ENCODE peak calls at places on chromosomes 5 and 9, in five cellular contexts. R is OCI-LY7, Q is tibial nerve, I is testis, E is AG04450. O is an unnamed sample.

GRCh38 chr9:112860466-112860865 is 30.2 kb downstream of the SLC46A2 start:
- DNase-seq in Q (no peak), E (no peak), I (no peak), R (no peak), O (no peak)

GRCh38 chr9:16213781-16214515 is 656.5 kb downstream of the BNC2 start:
- DNase-seq in Q (peak), I (peak), E (peak), R (no peak), O (peak)

GRCh38 chr5:111676496-111676895 is 80.5 kb downstream of the NREP start:
- DNase-seq in I (no peak), R (no peak), E (no peak), Q (no peak), O (peak)

GRCh38 chr9:15244001-15244441 is 63.0 kb downstream of the TTC39B start:
- DNase-seq in I (no peak), E (peak), R (no peak), Q (no peak), O (peak)

GRCh38 chr9:104608336-104608735 is 2.9 kb upstream of the OR13C2 start:
- DNase-seq in Q (no peak), R (peak), I (no peak), E (no peak), O (no peak)

GRCh38 chr5:38381361-38381760 is 123.0 kb downstream of the EGFLAM start:
- DNase-seq in E (no peak), R (no peak), Q (no peak), I (no peak), O (no peak)

GRCh38 chr9:116101516-116101915 is 52.1 kb upstream of the PAPPA start:
- DNase-seq in R (no peak), I (no peak), Q (no peak), E (no peak), O (no peak)

GRCh38 chr5:112004867-112005532 is 248.0 kb upstream of the NREP start:
- DNase-seq in E (no peak), Q (no peak), I (no peak), R (no peak), O (peak)

GRCh38 chr5:150258126-150258525 is 31.4 kb downstream of the CAMK2A start:
- DNase-seq in E (no peak), Q (no peak), I (no peak), R (peak), O (no peak)

GRCh38 chr5:137858954-137859353 is 8.7 kb upstream of the MYOT start:
- DNase-seq in R (no peak), E (no peak), Q (no peak), I (no peak), O (no peak)

GRCh38 chr5:77952811-77953210 is 176.7 kb upstream of the TBCA start:
- DNase-seq in Q (no peak), R (no peak), E (no peak), I (no peak), O (no peak)

GRCh38 chr5:82312373-82312856 is 34.3 kb upstream of the RPS23 start:
- DNase-seq in R (peak), Q (peak), I (peak), E (peak), O (peak)

GRCh38 chr5:8102714-8103113 is 233.8 kb downstream of the MTRR start:
- DNase-seq in R (no peak), Q (no peak), E (no peak), I (no peak), O (no peak)

GRCh38 chr5:81207009-81207408 is 26.1 kb upstream of the CKMT2 start:
- DNase-seq in Q (no peak), E (no peak), R (peak), I (no peak), O (no peak)

GRCh38 chr5:143395638-143396352 is 7.7 kb downstream of the NR3C1 start:
- DNase-seq in Q (no peak), R (peak), I (no peak), E (no peak), O (no peak)

GRCh38 chr9:1972672-1973071 is 42.5 kb upstream of the SMARCA2 start:
- DNase-seq in Q (no peak), I (no peak), E (no peak), R (no peak), O (no peak)

GRCh38 chr9:124251605-124252366 is 6.0 kb upstream of the NEK6 start:
- DNase-seq in R (no peak), E (no peak), Q (no peak), I (peak), O (no peak)

GRCh38 chr5:71757590-71758543 is 38.8 kb downstream of the CARTPT start:
- DNase-seq in E (peak), R (peak), I (peak), Q (peak), O (peak)

GRCh38 chr5:172717481-172718195 is 53.4 kb downstream of the DUSP1 start:
- DNase-seq in I (no peak), E (no peak), R (no peak), Q (no peak), O (no peak)

GRCh38 chr5:126369995-126370731 is 53.0 kb upstream of the GRAMD2B start:
- DNase-seq in R (no peak), E (no peak), I (no peak), Q (no peak), O (no peak)

GRCh38 chr9:79817469-79818004 is 245.8 kb downstream of the TLE4 start:
- DNase-seq in Q (peak), R (no peak), E (no peak), I (no peak), O (no peak)

GRCh38 chr5:172874647-172875371 is 40.8 kb downstream of the ERGIC1 start:
- DNase-seq in Q (no peak), E (no peak), R (no peak), I (no peak), O (no peak)

GRCh38 chr5:137300411-137301240 is 198.5 kb downstream of the SPOCK1 start:
- DNase-seq in R (no peak), E (no peak), Q (no peak), I (no peak), O (peak)

GRCh38 chr5:118146824-118147223 is 841.5 kb downstream of the DTWD2 start:
- DNase-seq in I (no peak), Q (no peak), R (no peak), E (no peak), O (no peak)

GRCh38 chr5:96572864-96573512 is 89.2 kb upstream of the CAST start:
- DNase-seq in R (no peak), E (peak), Q (no peak), I (no peak), O (peak)

GRCh38 chr9:2791246-2791645 is 52.6 kb downstream of the PUM3 start:
- DNase-seq in I (no peak), R (no peak), Q (no peak), E (no peak), O (no peak)

GRCh38 chr5:88203977-88204735 is 64.5 kb downstream of the TMEM161B start:
- DNase-seq in Q (no peak), E (no peak), I (no peak), R (no peak), O (peak)

GRCh38 chr5:124678478-124678877 is 68.0 kb downstream of the ZNF608 start:
- DNase-seq in R (no peak), E (no peak), Q (no peak), I (no peak), O (no peak)

GRCh38 chr9:134894136-134894860 is 13.7 kb downstream of the FCN2 start:
- DNase-seq in E (no peak), R (no peak), Q (no peak), I (no peak), O (no peak)

GRCh38 chr5:179668404-179668803 is 12.4 kb downstream of the CBY3 start:
- DNase-seq in R (peak), Q (peak), I (peak), E (no peak), O (peak)

GRCh38 chr9:113668057-113668456 is 204.5 kb downstream of the RGS3 start:
- DNase-seq in I (no peak), E (no peak), Q (no peak), R (no peak), O (no peak)

GRCh38 chr9:77731930-77732329 is 83.8 kb upstream of the GNA14 start:
- DNase-seq in E (no peak), Q (no peak), I (no peak), R (no peak), O (no peak)

GRCh38 chr5:59164041-59164830 is 581.4 kb downstream of the RAB3C start:
- DNase-seq in R (no peak), Q (no peak), E (peak), I (no peak), O (no peak)

GRCh38 chr9:128082173-128082572 is 14.1 kb downstream of the SLC25A25 start:
- DNase-seq in R (no peak), E (no peak), I (no peak), Q (no peak), O (no peak)

GRCh38 chr5:180305481-180305880 is 13.6 kb upstream of the MAPK9 start:
- DNase-seq in I (peak), Q (no peak), E (no peak), R (no peak), O (no peak)

GRCh38 chr5:139061856-139062255 is 136.3 kb downstream of the SIL1 start:
- DNase-seq in E (no peak), R (no peak), I (no peak), Q (no peak), O (no peak)

GRCh38 chr5:175746851-175747250 is 89.0 kb downstream of the HRH2 start:
- DNase-seq in Q (no peak), E (no peak), R (no peak), I (no peak), O (no peak)

GRCh38 chr5:18483386-18483785 is 849.1 kb downstream of the TAF11L14 start:
- DNase-seq in R (no peak), I (no peak), Q (no peak), E (no peak), O (no peak)

GRCh38 chr5:125597338-125597737 is 825.9 kb upstream of the GRAMD2B start:
- DNase-seq in I (no peak), E (peak), R (no peak), Q (no peak), O (peak)

GRCh38 chr5:74105126-74105780 is 479.3 kb downstream of the ARHGEF28 start:
- DNase-seq in E (no peak), Q (no peak), I (peak), R (no peak), O (no peak)

GRCh38 chr5:1883925-1884637 is 1.4 kb upstream of the IRX4 start:
- DNase-seq in I (no peak), R (no peak), E (no peak), Q (no peak), O (no peak)
- H3K4me3 ChIP-seq in I (no peak), R (no peak), E (no peak), Q (no peak), O (no peak)

GRCh38 chr9:130366888-130367550 is 77.7 kb upstream of the ASS1 start:
- DNase-seq in Q (no peak), I (no peak), R (no peak), E (no peak), O (no peak)

GRCh38 chr9:130370226-130370625 is 74.5 kb upstream of the ASS1 start:
- DNase-seq in E (no peak), Q (no peak), R (no peak), I (no peak), O (no peak)

GRCh38 chr9:130366072-130366471 is 78.7 kb upstream of the ASS1 start:
- DNase-seq in E (no peak), Q (no peak), R (no peak), I (no peak), O (no peak)

GRCh38 chr9:130371196-130371966 is 73.4 kb upstream of the ASS1 start:
- DNase-seq in R (no peak), Q (no peak), I (no peak), E (no peak), O (no peak)

GRCh38 chr9:130368631-130369103 is 76.1 kb upstream of the ASS1 start:
- DNase-seq in I (no peak), E (no peak), Q (no peak), R (peak), O (no peak)
- TF ChIP-seq CTCF in I (no peak), E (peak), Q (no peak), R (peak), O (no peak)

DNA sequence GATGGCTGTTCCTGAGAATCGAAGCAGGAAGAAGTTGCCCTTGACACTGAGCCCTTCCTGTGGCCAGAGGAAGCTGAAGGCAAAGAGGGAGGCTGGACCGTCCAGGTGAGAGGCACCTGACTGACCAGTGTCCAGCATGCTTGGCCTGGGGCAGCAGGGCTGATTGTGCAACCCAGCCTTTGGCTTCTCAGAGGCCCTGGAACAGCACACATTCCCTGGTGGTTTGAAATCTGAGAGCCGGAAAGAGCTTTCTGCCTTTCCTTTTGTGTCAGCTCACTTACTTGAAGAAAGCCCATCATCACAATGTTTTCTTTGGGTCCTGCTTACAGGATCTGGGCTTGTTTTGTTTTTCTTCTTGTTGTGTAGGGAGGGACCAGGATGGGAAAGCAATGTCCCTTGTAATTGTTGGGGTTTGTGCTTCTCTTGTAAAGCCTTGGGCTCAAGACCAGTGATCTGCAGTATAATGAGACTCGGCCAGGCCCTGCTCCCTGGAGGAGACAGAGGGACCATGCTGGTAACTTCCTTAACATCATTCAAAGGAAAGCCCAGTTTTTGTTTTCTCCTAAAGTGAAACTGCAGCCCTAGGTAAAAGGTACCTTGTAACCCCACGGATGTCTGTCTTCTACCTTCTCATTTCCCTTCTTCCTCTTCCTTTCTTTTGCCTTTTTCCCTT is 213.7 kb downstream of the NXNL2 start:
- DNase-seq in E (no peak), I (peak), R (no peak), Q (peak), O (no peak)
- H3K4me3 ChIP-seq in E (no peak), I (no peak), R (no peak), Q (no peak), O (no peak)

GRCh38 chr9:5448016-5448415 is 2.3 kb upstream of the CD274 start:
- DNase-seq in E (no peak), R (no peak), Q (no peak), I (no peak), O (no peak)

GRCh38 chr9:5443845-5444244 is 6.1 kb upstream of the PLGRKT start:
- DNase-seq in E (no peak), I (no peak), R (no peak), Q (no peak), O (no peak)

GRCh38 chr9:5448461-5448860 is 1.9 kb upstream of the CD274 start:
- DNase-seq in I (no peak), R (no peak), Q (no peak), E (no peak), O (no peak)

GRCh38 chr9:5447337-5447736 is 3.0 kb upstream of the CD274 start:
- DNase-seq in I (no peak), Q (no peak), E (no peak), R (no peak), O (no peak)

DNA sequence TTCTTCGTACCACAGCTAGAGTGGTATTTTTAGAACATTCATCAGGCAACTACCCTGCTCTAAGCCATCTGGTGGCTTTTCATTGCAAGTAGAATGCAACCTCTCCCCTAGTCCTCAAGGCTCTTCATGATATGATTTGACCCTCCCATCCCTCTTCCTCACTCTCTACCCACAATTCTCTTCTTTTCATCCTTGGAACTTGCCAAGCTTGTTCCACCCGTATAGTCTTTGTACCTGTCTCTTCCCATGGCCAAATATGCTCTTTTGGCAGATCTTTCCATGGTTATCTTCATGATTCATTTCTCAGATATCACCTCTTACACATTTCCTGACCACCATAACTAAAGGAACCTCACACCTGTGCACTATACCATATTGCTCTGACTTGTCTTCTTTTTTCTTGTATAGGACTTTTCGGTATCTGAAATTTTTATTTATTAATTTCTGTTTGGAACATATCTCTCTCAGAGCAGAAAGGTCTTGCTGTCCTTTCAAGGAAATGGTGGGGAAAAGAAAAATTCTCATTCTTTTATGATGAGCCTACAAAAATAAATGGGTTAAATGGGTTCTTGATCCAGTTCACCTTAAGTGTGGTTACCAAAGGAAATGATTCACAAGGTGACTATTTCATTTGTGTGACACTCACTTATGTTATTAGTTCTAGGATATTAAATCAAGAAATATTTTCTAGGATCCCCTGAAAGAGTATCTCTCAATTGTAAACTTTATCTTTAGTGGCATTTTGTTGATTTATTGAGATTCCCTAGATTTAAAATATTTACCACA is 3.7 kb upstream of the CD274 start:
- DNase-seq in Q (no peak), I (no peak), R (no peak), E (no peak), O (no peak)
- TF ChIP-seq CTCF in Q (no peak), I (no peak), R (no peak), E (no peak), O (no peak)

DNA sequence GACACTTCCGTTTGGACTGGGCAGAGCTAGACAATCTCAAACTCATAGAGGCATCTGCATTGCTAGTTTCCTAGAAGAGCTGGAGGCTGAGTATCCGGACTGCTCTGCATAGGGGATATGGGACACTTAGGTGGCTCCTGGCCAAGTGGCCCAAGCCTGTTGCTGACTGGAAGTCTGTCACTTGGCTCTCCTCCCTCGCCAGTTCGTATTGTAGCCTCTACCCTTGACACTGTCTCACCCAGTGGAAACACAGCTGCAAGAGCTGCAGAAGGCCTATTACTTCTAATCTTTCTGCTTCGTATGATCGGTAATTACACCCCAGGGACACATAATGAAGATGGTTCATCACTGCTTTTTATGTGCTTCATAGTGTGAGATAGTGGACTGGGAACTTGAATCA is 34.7 kb downstream of the ITGA1 start:
- DNase-seq in Q (peak), I (peak), R (no peak), E (no peak), O (no peak)
- H3K4me3 ChIP-seq in Q (no peak), I (no peak), R (no peak), E (no peak), O (no peak)

GRCh38 chr5:32707394-32707997 is 3.6 kb upstream of the NPR3 start:
- DNase-seq in E (no peak), I (no peak), R (peak), Q (no peak), O (no peak)
- TF ChIP-seq CTCF in E (peak), I (peak), R (peak), Q (peak), O (peak)

GRCh38 chr5:171419663-171420428 is 399 bp downstream of the FGF18 start:
- DNase-seq in Q (no peak), I (peak), R (no peak), E (no peak), O (no peak)
- H3K4me3 ChIP-seq in Q (peak), I (peak), R (peak), E (peak), O (peak)

O was measured in astrocyte of the cerebellum.